ENCODE peak calls at places on chromosomes 4 and X, in four cellular contexts. E is astrocyte of the spinal cord, V is fibroblast of lung, M is H7. W is an unnamed sample.

GRCh38 chr4:153114771-153115321 is 89.4 kb upstream of the TRIM2 start:
- DNase-seq in M (no peak), V (peak; percentile 89), E (peak; percentile 89), W (peak; percentile 49)

GRCh38 chr4:15482842-15483241 is 13.2 kb downstream of the CC2D2A start:
- DNase-seq in E (no peak), V (no peak), M (no peak), W (no peak)

GRCh38 chrX:63050225-63050624 is 300.9 kb downstream of the SPIN4 start:
- DNase-seq in M (no peak), V (no peak), E (no peak), W (no peak)

GRCh38 chr4:160009656-160010493 is 907.0 kb downstream of the RAPGEF2 start:
- DNase-seq in E (no peak), V (no peak), M (no peak), W (no peak)

GRCh38 chr4:140158234-140159030 is 4.4 kb upstream of the MAML3 start:
- DNase-seq in V (peak; percentile 41), E (peak; percentile 76), M (no peak), W (peak; percentile 59)

GRCh38 chr4:129364747-129365452 is 268.9 kb downstream of the C4orf33 start:
- DNase-seq in E (no peak), V (no peak), M (no peak), W (no peak)

GRCh38 chr4:75338352-75338880 is 175.8 kb downstream of the RCHY1 start:
- DNase-seq in V (no peak), M (no peak), E (no peak), W (no peak)

GRCh38 chr4:178672512-178672911 is 1230.3 kb upstream of the AGA start:
- DNase-seq in E (no peak), M (no peak), V (peak; percentile 29), W (no peak)

GRCh38 chrX:111761578-111762135 is 80.7 kb downstream of the ALG13 start:
- DNase-seq in E (no peak), M (no peak), V (no peak), W (no peak)

GRCh38 chr4:45423876-45424275 is 697.5 kb upstream of the GNPDA2 start:
- DNase-seq in E (no peak), M (no peak), V (no peak), W (no peak)

GRCh38 chr4:40887690-40888089 is 137.9 kb downstream of the NSUN7 start:
- DNase-seq in V (peak; percentile 89), M (no peak), E (peak; percentile 77), W (no peak)

GRCh38 chr4:3470244-3471097 is 7.4 kb downstream of the DOK7 start:
- DNase-seq in V (peak; percentile 43), E (peak; percentile 13), M (peak; percentile 39), W (no peak)

GRCh38 chrX:150926304-150926703 is 27.8 kb upstream of the CD99L2 start:
- DNase-seq in M (no peak), V (no peak), E (no peak), W (no peak)

GRCh38 chr4:8557151-8558076 is 22.8 kb upstream of the GPR78 start:
- DNase-seq in V (no peak), E (no peak), M (peak; percentile 19), W (no peak)

GRCh38 chr4:8560265-8561047 is 19.7 kb upstream of the GPR78 start:
- DNase-seq in V (no peak), E (no peak), M (no peak), W (no peak)

GRCh38 chr4:8559524-8560264 is 20.5 kb upstream of the GPR78 start:
- DNase-seq in M (no peak), E (no peak), V (no peak), W (no peak)

GRCh38 chr4:8558080-8558960 is 21.9 kb upstream of the GPR78 start:
- DNase-seq in E (no peak), M (no peak), V (peak; percentile 64), W (no peak)

DNA sequence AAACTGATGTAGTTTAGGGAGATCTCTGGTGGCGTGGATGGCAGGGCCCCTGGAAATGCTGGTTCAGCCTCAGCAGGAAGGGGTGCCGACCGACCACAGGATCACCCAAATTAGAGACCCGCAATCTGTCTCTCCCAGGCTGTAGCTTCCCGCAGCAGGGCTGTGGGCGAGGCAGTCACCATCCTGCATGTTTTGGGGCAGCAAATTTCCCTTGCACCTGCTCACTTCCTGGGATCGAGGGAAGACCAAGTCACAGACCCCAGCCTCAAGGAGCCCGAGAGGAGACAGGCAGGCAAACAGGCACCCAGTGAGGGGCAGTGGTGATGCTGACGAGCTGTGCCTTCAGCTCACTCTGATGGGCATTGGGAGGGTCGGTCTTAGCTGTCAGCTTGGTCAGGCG is 21.2 kb upstream of the GPR78 start:
- DNase-seq in M (no peak), E (no peak), V (no peak), W (no peak)
- H3K4me3 ChIP-seq in M (no peak overlapping the region), E (no peak overlapping the region), V (no peak overlapping the region), W (no peak overlapping the region)

DNA sequence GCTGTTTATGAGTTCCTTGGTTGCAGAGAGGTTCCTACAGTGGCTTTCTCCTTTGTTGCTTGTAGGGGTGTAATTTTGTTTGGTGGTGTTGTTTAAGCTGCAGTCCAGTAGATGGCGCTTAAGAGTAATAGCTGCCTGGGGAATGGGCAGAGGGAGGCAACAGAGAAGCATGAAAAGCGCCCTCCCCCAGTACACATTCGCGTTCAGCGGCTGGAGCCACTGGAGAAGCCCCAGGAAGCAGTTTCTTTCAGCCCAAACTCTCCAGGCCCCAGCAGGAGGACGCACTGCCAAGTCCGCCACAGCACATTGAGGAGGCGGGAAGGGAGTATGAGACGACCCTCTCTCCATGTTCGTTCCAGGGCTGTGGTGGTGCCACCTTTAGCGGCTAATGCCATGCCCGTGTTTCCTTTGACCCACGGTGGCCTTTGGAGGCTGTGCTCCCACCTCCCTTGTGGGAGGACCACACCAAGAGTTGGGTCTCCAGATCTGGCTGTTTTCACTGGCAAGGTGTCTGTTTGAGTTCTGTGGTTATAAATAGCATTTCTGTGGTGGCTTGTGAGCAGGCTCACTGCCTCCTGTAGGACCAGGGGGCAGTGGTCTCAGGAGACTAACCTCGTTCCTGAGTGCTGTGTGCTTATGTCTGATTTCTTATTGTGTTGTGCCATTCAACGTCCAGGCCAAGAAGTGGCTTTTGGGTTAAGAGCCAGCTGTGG is 252.3 kb downstream of the ARHGAP10 start:
- DNase-seq in M (peak; percentile 77), V (peak; percentile 30), E (peak; percentile 55), W (no peak)
- H3K4me3 ChIP-seq in M (no peak overlapping the region), V (no peak overlapping the region), E (no peak overlapping the region), W (no peak overlapping the region)

GRCh38 chr4:148253748-148254147 is 188.5 kb downstream of the NR3C2 start:
- DNase-seq in E (no peak), M (no peak), V (no peak), W (no peak)
- H3K4me3 ChIP-seq in E (no peak overlapping the region), M (no peak overlapping the region), V (no peak overlapping the region), W (no peak overlapping the region)

GRCh38 chr4:1183985-1184773 is 11.8 kb upstream of the SPON2 start:
- DNase-seq in V (no peak), E (no peak), M (no peak), W (no peak)
- H3K4me3 ChIP-seq in V (peak overlapping the region; percentile 24), E (no peak overlapping the region), M (no peak overlapping the region), W (no peak overlapping the region)

GRCh38 chr4:77193511-77194236 is 36.7 kb downstream of the CCNG2 start:
- DNase-seq in E (no peak), V (no peak), M (peak; percentile 85), W (no peak)

GRCh38 chr4:77196866-77197265 is 39.9 kb downstream of the CCNG2 start:
- DNase-seq in M (no peak), E (no peak), V (no peak), W (no peak)

GRCh38 chr4:77194989-77195388 is 38.0 kb downstream of the CCNG2 start:
- DNase-seq in E (no peak), V (no peak), M (no peak), W (no peak)

GRCh38 chr4:77193046-77193445 is 36.0 kb downstream of the CCNG2 start:
- DNase-seq in E (no peak), M (no peak), V (no peak), W (no peak)

GRCh38 chr4:77194366-77194765 is 37.4 kb downstream of the CCNG2 start:
- DNase-seq in M (no peak), V (no peak), E (no peak), W (no peak)
- H3K4me3 ChIP-seq in M (no peak overlapping the region), V (no peak overlapping the region), E (no peak overlapping the region), W (no peak overlapping the region)

GRCh38 chrX:125203737-125204578 is 115.7 kb upstream of the TEX13C start:
- DNase-seq in E (peak; percentile 31), M (peak; percentile 68), V (peak; percentile 0), W (peak; percentile 15)

GRCh38 chrX:125205084-125205917 is 114.4 kb upstream of the TEX13C start:
- DNase-seq in V (peak; percentile 6), M (peak; percentile 77), E (peak; percentile 45), W (no peak)

GRCh38 chrX:125205918-125206665 is 113.6 kb upstream of the TEX13C start:
- DNase-seq in E (peak; percentile 3), V (no peak), M (peak; percentile 58), W (no peak)

GRCh38 chrX:125202486-125203378 is 116.9 kb upstream of the TEX13C start:
- DNase-seq in M (peak; percentile 37), V (no peak), E (no peak), W (no peak)

GRCh38 chrX:125203379-125203736 is 116.3 kb upstream of the TEX13C start:
- DNase-seq in V (no peak), M (peak; percentile 45), E (no peak), W (no peak)
- H3K4me3 ChIP-seq in V (no peak overlapping the region), M (peak overlapping the region; percentile 72), E (no peak overlapping the region), W (peak overlapping the region; percentile 42)

GRCh38 chr4:125938541-125938940 is 623.8 kb downstream of the FAT4 start:
- DNase-seq in M (no peak), V (no peak), E (no peak), W (no peak)
- H3K4me3 ChIP-seq in M (no peak overlapping the region), V (no peak overlapping the region), E (no peak overlapping the region), W (no peak overlapping the region)